ENCODE peak calls at places on chromosome 1, in six cellular contexts. One of them, this sample, is unnamed.

GRCh38 chr1:41174170-41174569 is 67.9 kb downstream of the SCMH1 start:
- DNase-seq in NCI-H1436: no peak
- DNase-seq in GM23338: no peak
- DNase-seq in mucosa of gallbladder: no peak
- DNase-seq in IMR-90: no peak
- DNase-seq in upper lobe of right lung: no peak
- DNase-seq in this sample: no peak

GRCh38 chr1:217053666-217054065 is 330.4 kb upstream of the ESRRG start:
- DNase-seq in upper lobe of right lung: no peak
- DNase-seq in GM23338: no peak
- DNase-seq in NCI-H1436: no peak
- DNase-seq in IMR-90: no peak
- DNase-seq in mucosa of gallbladder: no peak
- DNase-seq in this sample: no peak

GRCh38 chr1:156860639-156861423 is at the start of gene NTRK1:
- DNase-seq in IMR-90: no peak
- DNase-seq in upper lobe of right lung: no peak
- DNase-seq in NCI-H1436: peak
- DNase-seq in GM23338: peak
- DNase-seq in mucosa of gallbladder: no peak
- DNase-seq in this sample: peak

GRCh38 chr1:19179597-19180271 is 30.3 kb downstream of the UBR4 start:
- DNase-seq in GM23338: peak
- DNase-seq in IMR-90: peak
- DNase-seq in NCI-H1436: no peak
- DNase-seq in upper lobe of right lung: no peak
- DNase-seq in mucosa of gallbladder: peak
- DNase-seq in this sample: peak

GRCh38 chr1:43358121-43358745 is 548 bp upstream of the CDC20 start:
- DNase-seq in NCI-H1436: peak
- DNase-seq in GM23338: peak
- DNase-seq in mucosa of gallbladder: peak
- DNase-seq in IMR-90: peak
- DNase-seq in upper lobe of right lung: no peak
- DNase-seq in this sample: no peak

GRCh38 chr1:191608367-191608766 is 549.9 kb upstream of the RGS18 start:
- DNase-seq in upper lobe of right lung: no peak
- DNase-seq in IMR-90: peak
- DNase-seq in NCI-H1436: no peak
- DNase-seq in GM23338: peak
- DNase-seq in mucosa of gallbladder: no peak
- DNase-seq in this sample: no peak

GRCh38 chr1:19024532-19024931 is 68.1 kb upstream of the IFFO2 start:
- DNase-seq in NCI-H1436: no peak
- DNase-seq in GM23338: no peak
- DNase-seq in IMR-90: no peak
- DNase-seq in mucosa of gallbladder: no peak
- DNase-seq in upper lobe of right lung: no peak
- DNase-seq in this sample: no peak

GRCh38 chr1:173669491-173669941 is at the start of gene ANKRD45:
- DNase-seq in NCI-H1436: peak
- DNase-seq in mucosa of gallbladder: no peak
- DNase-seq in IMR-90: peak
- DNase-seq in GM23338: peak
- DNase-seq in upper lobe of right lung: peak
- DNase-seq in this sample: peak

GRCh38 chr1:206551985-206552325 is 44.6 kb downstream of the RASSF5 start:
- DNase-seq in mucosa of gallbladder: no peak
- DNase-seq in upper lobe of right lung: no peak
- DNase-seq in NCI-H1436: no peak
- DNase-seq in GM23338: no peak
- DNase-seq in IMR-90: no peak
- DNase-seq in this sample: no peak

GRCh38 chr1:203046984-203047630 is 20.8 kb downstream of the PPFIA4 start:
- DNase-seq in GM23338: no peak
- DNase-seq in mucosa of gallbladder: no peak
- DNase-seq in NCI-H1436: no peak
- DNase-seq in IMR-90: peak
- DNase-seq in upper lobe of right lung: no peak
- DNase-seq in this sample: peak

GRCh38 chr1:3196577-3197245 is 127.7 kb downstream of the PRDM16 start:
- DNase-seq in GM23338: no peak
- DNase-seq in mucosa of gallbladder: no peak
- DNase-seq in upper lobe of right lung: no peak
- DNase-seq in NCI-H1436: no peak
- DNase-seq in IMR-90: no peak
- DNase-seq in this sample: no peak

GRCh38 chr1:172054172-172054571 is 212.9 kb downstream of the DNM3 start:
- DNase-seq in NCI-H1436: no peak
- DNase-seq in upper lobe of right lung: no peak
- DNase-seq in GM23338: no peak
- DNase-seq in mucosa of gallbladder: no peak
- DNase-seq in IMR-90: no peak
- DNase-seq in this sample: peak

GRCh38 chr1:228100822-228101613 is 2.1 kb downstream of the C1orf35 start:
- DNase-seq in NCI-H1436: no peak
- DNase-seq in IMR-90: no peak
- DNase-seq in mucosa of gallbladder: no peak
- DNase-seq in upper lobe of right lung: no peak
- DNase-seq in GM23338: no peak
- DNase-seq in this sample: no peak

GRCh38 chr1:230308821-230309220 is 117.3 kb downstream of the PGBD5 start:
- DNase-seq in GM23338: no peak
- DNase-seq in upper lobe of right lung: peak
- DNase-seq in NCI-H1436: no peak
- DNase-seq in IMR-90: no peak
- DNase-seq in mucosa of gallbladder: no peak
- DNase-seq in this sample: no peak

GRCh38 chr1:21903638-21904474 is 33.3 kb downstream of the HSPG2 start:
- DNase-seq in mucosa of gallbladder: no peak
- DNase-seq in NCI-H1436: no peak
- DNase-seq in IMR-90: no peak
- DNase-seq in GM23338: no peak
- DNase-seq in upper lobe of right lung: no peak
- DNase-seq in this sample: no peak

GRCh38 chr1:38376577-38376976 is 330.0 kb upstream of the POU3F1 start:
- DNase-seq in NCI-H1436: no peak
- DNase-seq in mucosa of gallbladder: no peak
- DNase-seq in IMR-90: no peak
- DNase-seq in GM23338: no peak
- DNase-seq in upper lobe of right lung: no peak
- DNase-seq in this sample: no peak

GRCh38 chr1:32047701-32048100 is 25.0 kb upstream of the TMEM39B start:
- DNase-seq in NCI-H1436: no peak
- DNase-seq in upper lobe of right lung: no peak
- DNase-seq in IMR-90: peak
- DNase-seq in mucosa of gallbladder: no peak
- DNase-seq in GM23338: no peak
- DNase-seq in this sample: no peak

GRCh38 chr1:190754769-190755168 is 277.1 kb upstream of the BRINP3 start:
- DNase-seq in mucosa of gallbladder: no peak
- DNase-seq in GM23338: no peak
- DNase-seq in IMR-90: peak
- DNase-seq in NCI-H1436: no peak
- DNase-seq in upper lobe of right lung: no peak
- DNase-seq in this sample: peak

GRCh38 chr1:46341222-46342083 is 846 bp downstream of the NSUN4 start:
- DNase-seq in upper lobe of right lung: peak
- DNase-seq in mucosa of gallbladder: no peak
- DNase-seq in GM23338: no peak
- DNase-seq in IMR-90: no peak
- DNase-seq in NCI-H1436: no peak
- DNase-seq in this sample: no peak

GRCh38 chr1:76210130-76210529 is 135.6 kb downstream of the ST6GALNAC3 start:
- DNase-seq in upper lobe of right lung: no peak
- DNase-seq in GM23338: no peak
- DNase-seq in NCI-H1436: no peak
- DNase-seq in IMR-90: no peak
- DNase-seq in mucosa of gallbladder: no peak
- DNase-seq in this sample: no peak

This sample was measured in fibroblast of villous mesenchyme.